ENCODE peak calls at places on chromosomes 1 and 21, in four cellular contexts. K is H1, E is SK-N-SH, L is K562. O is an unnamed sample.

GRCh38 chr1:110215621-110216020 is 5.5 kb downstream of the KCNC4 start:
- DNase-seq in K (no peak), L (no peak), E (no peak), O (no peak)

GRCh38 chr1:57550092-57550491 is 126.2 kb upstream of the DAB1 start:
- DNase-seq in L (no peak), K (no peak), E (no peak), O (no peak)

GRCh38 chr21:41245509-41246135 is 71.0 kb upstream of the FAM3B start:
- DNase-seq in E (no peak), K (peak; percentile 37), L (no peak), O (no peak)

GRCh38 chr1:95532335-95532734 is 298.3 kb downstream of the RWDD3 start:
- DNase-seq in L (no peak), E (no peak), K (no peak), O (no peak)

GRCh38 chr1:167881786-167882185 is 32.1 kb downstream of the ADCY10 start:
- DNase-seq in K (no peak), L (no peak), E (no peak), O (no peak)

GRCh38 chr1:23477359-23478144 is 6.4 kb downstream of the ASAP3 start:
- DNase-seq in L (no peak), K (no peak), E (no peak), O (no peak)

GRCh38 chr1:67945733-67946374 is 104.6 kb downstream of the DIRAS3 start:
- DNase-seq in K (no peak), E (peak; percentile 77), L (no peak), O (no peak)

GRCh38 chr1:230760360-230760827 is 13.2 kb downstream of the CAPN9 start:
- DNase-seq in K (no peak), E (no peak), L (no peak), O (no peak)

GRCh38 chr1:151537112-151537511 is 3.0 kb upstream of the TUFT1 start:
- DNase-seq in K (no peak), E (no peak), L (no peak), O (no peak)

GRCh38 chr1:24639881-24640280 is 3.2 kb upstream of the SRRM1 start:
- DNase-seq in K (no peak), L (no peak), E (no peak), O (no peak)

GRCh38 chr1:24640288-24640687 is 2.8 kb upstream of the SRRM1 start:
- DNase-seq in E (no peak), K (no peak), L (no peak), O (no peak)

GRCh38 chr1:24642481-24643361 is at the start of gene SRRM1:
- DNase-seq in L (peak; percentile 99), E (peak; percentile 97), K (peak; percentile 93), O (peak; percentile 100)

GRCh38 chr1:24643362-24644346 is 552 bp downstream of the SRRM1 start:
- DNase-seq in K (no peak), E (peak; percentile 84), L (peak; percentile 67), O (peak; percentile 40)

DNA sequence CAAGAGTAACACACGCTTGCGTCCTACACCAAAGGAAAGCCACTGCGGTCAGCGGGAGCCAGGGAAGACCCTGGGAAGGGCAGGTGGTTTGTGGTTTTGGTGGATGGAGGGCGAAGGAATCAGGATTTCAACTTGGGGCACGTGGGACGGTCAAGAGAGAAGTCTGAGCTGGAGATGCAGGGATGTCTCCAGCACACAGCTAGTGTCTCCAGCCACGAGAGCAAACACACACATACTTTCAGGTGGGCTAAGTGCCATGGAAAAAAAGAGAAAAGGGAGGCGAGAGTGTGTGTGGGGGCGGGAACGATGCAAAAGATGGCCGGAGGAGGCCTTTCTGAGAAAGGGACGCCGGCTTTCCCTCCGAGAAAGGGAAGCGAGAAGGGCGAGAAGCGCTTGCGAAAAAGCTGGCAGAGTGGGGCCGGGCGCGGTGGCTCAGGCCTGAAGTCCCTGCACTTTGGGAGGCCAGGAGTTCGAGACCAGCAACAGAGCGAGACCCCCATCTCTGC is 1.4 kb upstream of the SRRM1 start:
- DNase-seq in L (peak; percentile 35), K (no peak), E (peak; percentile 18), O (peak; percentile 58)
- TF ChIP-seq POLR2AphosphoS5 in L (no peak), K (peak; percentile 26), E (no peak), O (no peak)

GRCh38 chr1:63189677-63190076 is 132.7 kb upstream of the FOXD3 start:
- DNase-seq in K (no peak), L (no peak), E (peak; percentile 14), O (no peak)
- TF ChIP-seq CTCF in K (peak; percentile 58), L (peak; percentile 14), E (peak; percentile 44), O (no peak)

DNA sequence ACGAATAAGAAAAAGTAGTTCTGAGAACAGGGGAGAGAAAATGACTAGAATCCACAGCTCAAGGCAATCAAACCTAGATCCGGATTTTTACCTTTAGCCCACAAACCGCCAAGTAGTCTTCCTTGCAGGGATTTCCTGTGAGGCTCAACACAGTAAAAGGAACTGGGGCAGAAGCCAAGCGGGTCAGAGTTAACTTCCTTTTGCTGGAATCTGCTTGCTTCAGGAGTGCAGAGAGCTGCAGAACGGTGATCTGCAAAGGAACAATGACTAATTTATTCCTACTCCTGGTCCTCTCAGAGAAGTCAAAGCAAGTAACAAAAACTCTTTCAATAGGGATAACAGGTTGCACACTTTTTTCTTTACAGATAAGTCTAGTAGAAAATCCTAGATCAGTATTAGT is 53.4 kb downstream of the UBR4 start:
- DNase-seq in K (no peak), L (no peak), E (no peak), O (peak; percentile 59)
- TF ChIP-seq GABPA in K (no peak), L (no peak), E (no peak), O (no peak)

DNA sequence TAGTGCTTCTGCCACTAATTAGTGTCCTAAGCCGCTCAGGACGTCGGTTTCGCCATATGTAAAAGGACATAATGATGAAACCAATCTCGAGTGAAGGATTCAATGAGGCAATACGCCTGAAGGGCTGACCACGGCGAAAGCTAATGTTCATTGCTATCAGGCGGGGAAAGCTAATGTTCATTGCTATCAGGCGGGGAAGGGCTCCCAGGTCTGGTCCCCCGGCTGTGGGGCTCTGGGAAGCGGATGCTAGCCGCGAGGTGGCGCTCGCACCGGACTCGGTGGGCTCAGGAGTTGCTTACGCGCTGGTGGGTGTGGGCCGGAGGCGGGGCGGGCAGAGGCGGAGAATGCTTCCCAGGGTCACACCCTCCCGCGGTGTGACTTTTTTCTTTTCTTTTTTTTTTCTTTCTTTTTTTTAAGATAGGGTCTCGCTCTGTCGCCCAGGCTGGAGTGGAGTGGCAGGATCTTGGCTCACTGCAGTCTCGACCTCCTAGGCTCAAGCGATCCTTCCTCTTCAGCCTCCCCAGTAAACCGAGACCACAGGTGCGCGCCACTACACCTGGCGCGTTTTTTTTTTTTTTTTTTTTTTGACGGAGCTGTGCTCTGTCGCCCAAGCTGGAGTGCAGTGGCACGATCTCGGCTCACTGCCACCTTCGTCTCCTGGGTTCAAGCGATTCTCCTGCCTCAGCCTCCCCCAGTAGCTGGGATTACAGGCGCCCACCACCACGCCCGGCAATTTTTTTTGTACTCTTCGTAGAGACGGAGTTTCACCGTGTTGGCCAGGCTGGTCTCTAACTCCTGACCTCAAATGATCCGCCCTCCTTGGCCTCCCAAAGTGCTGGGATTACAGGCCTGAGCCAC is 1.1 kb upstream of the PEAR1 start:
- DNase-seq in L (peak; percentile 92), K (peak; percentile 97), E (peak; percentile 94), O (peak; percentile 53)
- TF ChIP-seq POLR2AphosphoS5 in L (no peak), K (no peak), E (no peak), O (no peak)